ENCODE peak calls at places on chromosomes 1 and 21, in six cellular contexts. V is BE2C, B is right atrium auricular region, G is ovary, N is RWPE2, Z is transverse colon. J is an unnamed sample.

GRCh38 chr1:99644302-99645004 is 1.5 kb upstream of the PALMD start:
- DNase-seq in V (no peak), B (no peak), N (no peak), Z (no peak), G (no peak), J (no peak)

GRCh38 chr1:227351443-227351842 is 33.2 kb upstream of the CDC42BPA start:
- DNase-seq in B (no peak), Z (no peak), G (no peak), N (no peak), V (peak; percentile 40), J (no peak)

GRCh38 chr1:110285316-110285715 is 53.9 kb upstream of the RBM15 start:
- DNase-seq in G (no peak), Z (no peak), B (no peak), N (no peak), V (no peak), J (no peak)

GRCh38 chr21:28959367-28960099 is 33.1 kb downstream of the LTN1 start:
- DNase-seq in Z (no peak), G (no peak), N (no peak), B (no peak), V (no peak), J (peak; percentile 14)

GRCh38 chr1:228697209-228698016 is 37.9 kb upstream of the RHOU start:
- DNase-seq in G (peak; percentile 79), Z (peak; percentile 32), V (peak; percentile 66), N (no peak), B (peak; percentile 95), J (peak; percentile 78)

GRCh38 chr1:192654607-192655389 is 18.9 kb downstream of the RGS13 start:
- DNase-seq in G (no peak), B (no peak), Z (no peak), V (peak; percentile 38), N (no peak), J (no peak)

GRCh38 chr1:70290248-70290647 is 64.3 kb downstream of the ANKRD13C start:
- DNase-seq in B (no peak), V (no peak), G (no peak), N (no peak), Z (no peak), J (no peak)

GRCh38 chr1:66492424-66492823 is 41.5 kb upstream of the SGIP1 start:
- DNase-seq in B (no peak), G (no peak), V (no peak), N (no peak), Z (no peak), J (no peak)

GRCh38 chr1:18262726-18263125 is 155.1 kb downstream of the IGSF21 start:
- DNase-seq in V (no peak), N (no peak), B (no peak), Z (no peak), G (no peak), J (no peak)

GRCh38 chr1:21966247-21967000 is 10.4 kb upstream of the CELA3B start:
- DNase-seq in N (no peak), Z (no peak), V (no peak), G (no peak), B (no peak), J (no peak)

GRCh38 chr1:6601865-6602668 is 602 bp downstream of the KLHL21 start:
- DNase-seq in B (no peak), N (no peak), Z (peak; percentile 42), G (peak; percentile 61), V (peak; percentile 21), J (peak; percentile 71)

GRCh38 chr1:178714453-178714852 is 10.6 kb upstream of the RALGPS2 start:
- DNase-seq in B (no peak), V (no peak), Z (no peak), N (no peak), G (no peak), J (no peak)

GRCh38 chr21:26934383-26934782 is 32.5 kb downstream of the ADAMTS5 start:
- DNase-seq in B (no peak), G (no peak), V (no peak), N (no peak), Z (no peak), J (no peak)

GRCh38 chr1:30868833-30869435 is 39.6 kb downstream of the SDC3 start:
- DNase-seq in V (no peak), Z (no peak), B (no peak), G (no peak), N (no peak), J (no peak)

GRCh38 chr1:216261631-216262030 is 161.6 kb downstream of the USH2A start:
- DNase-seq in Z (no peak), V (no peak), N (no peak), G (no peak), B (no peak), J (no peak)

GRCh38 chr21:43295016-43295958 is 126.5 kb downstream of the CRYAA start:
- DNase-seq in Z (no peak), V (peak; percentile 6), B (no peak), N (peak; percentile 22), G (no peak), J (no peak)

GRCh38 chr21:19340303-19340702 is 936.7 kb upstream of the TMPRSS15 start:
- DNase-seq in G (no peak), V (peak; percentile 7), N (no peak), B (no peak), Z (no peak), J (no peak)
- H3K9me3 ChIP-seq in G (no peaks in the 10 kb centered on the region), V (no peaks in the 10 kb centered on the region), N (no peaks in the 10 kb centered on the region), B (no peaks in the 10 kb centered on the region), Z (no peaks in the 10 kb centered on the region), J (no peaks in the 10 kb centered on the region)

DNA sequence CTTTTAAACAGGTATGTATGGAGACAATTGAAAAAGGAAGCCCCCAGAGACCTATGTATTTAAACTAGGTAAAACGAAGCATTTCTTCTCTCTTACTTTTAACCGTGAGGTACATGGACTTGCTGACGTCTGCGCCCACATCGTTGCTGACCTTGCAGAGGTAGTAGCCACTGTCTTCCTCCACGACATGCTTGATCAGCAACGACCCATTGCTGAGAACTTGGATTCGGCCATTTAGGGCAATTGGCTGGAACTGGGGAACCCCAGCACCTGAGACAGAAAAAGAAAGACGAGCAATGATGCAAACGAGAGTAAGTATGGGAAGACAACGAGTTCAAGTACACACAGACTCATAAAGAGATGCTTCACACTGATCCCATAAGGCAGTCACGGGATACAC is 408.8 kb downstream of the PCP4 start:
- DNase-seq in Z (no peak), V (no peak), N (no peak), G (no peak), B (no peak), J (no peak)
- H3K9me3 ChIP-seq in Z (no peaks in the 10 kb centered on the region), V (no peaks in the 10 kb centered on the region), N (no peaks in the 10 kb centered on the region), G (no peaks in the 10 kb centered on the region), B (peaks cover 8% of the 10 kb centered on the region), J (no peaks in the 10 kb centered on the region)

DNA sequence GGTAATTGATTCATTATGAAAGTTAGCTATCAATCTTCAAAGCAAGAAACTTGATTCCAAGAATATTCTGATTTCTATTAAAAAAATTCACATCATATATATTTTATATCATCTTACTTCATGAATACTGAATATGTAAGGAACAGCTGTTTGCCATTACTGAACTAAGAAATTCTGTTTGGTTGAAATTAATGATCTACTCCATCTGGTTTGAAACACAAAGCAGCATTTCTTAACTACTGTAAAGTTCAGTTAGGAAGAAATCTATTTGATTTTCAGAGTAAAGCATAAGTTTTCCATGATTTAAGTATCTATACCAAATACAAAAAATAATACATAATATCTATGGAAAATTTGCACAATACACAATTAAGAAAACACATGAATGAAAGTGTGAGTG is 66.0 kb upstream of the SCYL3 start:
- DNase-seq in N (no peak), G (no peak), Z (no peak), V (no peak), B (no peak), J (no peak)
- H3K9me3 ChIP-seq in N (no peaks in the 10 kb centered on the region), G (no peaks in the 10 kb centered on the region), Z (no peaks in the 10 kb centered on the region), V (no peaks in the 10 kb centered on the region), B (no peaks in the 10 kb centered on the region), J (no peaks in the 10 kb centered on the region)

GRCh38 chr21:30613836-30614235 is at the start of gene KRTAP6-1:
- DNase-seq in Z (no peak), N (no peak), V (no peak), G (no peak), B (no peak), J (no peak)
- H3K9me3 ChIP-seq in Z (no peaks in the 10 kb centered on the region), N (no peaks in the 10 kb centered on the region), V (no peaks in the 10 kb centered on the region), G (no peaks in the 10 kb centered on the region), B (no peaks in the 10 kb centered on the region), J (no peaks in the 10 kb centered on the region)

GRCh38 chr1:152108899-152109222 is 6.4 kb downstream of the TCHH start:
- DNase-seq in B (no peak), G (no peak), Z (no peak), N (no peak), V (no peak), J (no peak)
- H3K9me3 ChIP-seq in B (peaks cover 25% of the 10 kb centered on the region), G (no peaks in the 10 kb centered on the region), Z (peaks cover 8% of the 10 kb centered on the region), N (no peaks in the 10 kb centered on the region), V (no peaks in the 10 kb centered on the region), J (no peaks in the 10 kb centered on the region)

GRCh38 chr21:25171438-25171837 is 435.8 kb downstream of the MRPL39 start:
- DNase-seq in G (no peak), N (no peak), V (no peak), B (no peak), Z (no peak), J (no peak)

GRCh38 chr21:25170681-25171080 is 436.6 kb downstream of the MRPL39 start:
- DNase-seq in G (no peak), Z (no peak), V (no peak), N (no peak), B (no peak), J (no peak)

GRCh38 chr21:25169370-25169769 is 437.9 kb downstream of the MRPL39 start:
- DNase-seq in B (no peak), G (no peak), Z (no peak), V (no peak), N (no peak), J (no peak)
- H3K9me3 ChIP-seq in B (peaks cover 9% of the 10 kb centered on the region), G (no peaks in the 10 kb centered on the region), Z (peaks cover 13% of the 10 kb centered on the region), V (no peaks in the 10 kb centered on the region), N (no peaks in the 10 kb centered on the region), J (no peaks in the 10 kb centered on the region)

GRCh38 chr1:13540871-13541270 is 27.1 kb upstream of the LRRC38 start:
- DNase-seq in B (no peak), N (no peak), Z (peak; percentile 11), V (no peak), G (no peak), J (no peak)
- H3K9me3 ChIP-seq in B (no peaks in the 10 kb centered on the region), N (no peaks in the 10 kb centered on the region), Z (no peaks in the 10 kb centered on the region), V (no peaks in the 10 kb centered on the region), G (no peaks in the 10 kb centered on the region), J (no peaks in the 10 kb centered on the region)

GRCh38 chr1:49364676-49365075 is 588.0 kb upstream of the BEND5 start:
- DNase-seq in G (no peak), Z (no peak), B (no peak), V (no peak), N (no peak), J (no peak)

GRCh38 chr1:49358036-49358435 is 581.3 kb upstream of the BEND5 start:
- DNase-seq in B (no peak), V (no peak), G (no peak), Z (no peak), N (no peak), J (no peak)

DNA sequence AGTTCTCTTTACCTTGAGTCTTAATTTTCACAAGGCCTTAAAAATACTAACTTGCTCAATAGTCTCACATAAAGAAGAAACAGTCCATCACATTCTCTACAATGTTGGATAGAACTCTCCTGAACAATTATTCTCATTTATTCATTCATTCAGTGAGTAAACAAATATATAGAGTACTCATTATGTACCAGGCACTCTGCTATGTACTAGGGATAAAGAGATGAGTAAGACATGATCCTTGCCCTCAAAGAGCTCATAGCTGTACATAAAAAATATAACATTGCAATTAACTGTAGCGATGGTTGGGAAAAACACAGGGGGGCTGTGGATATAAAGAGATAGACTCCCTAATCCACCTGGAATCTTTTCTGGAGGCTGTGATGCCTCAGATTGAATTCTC is 586.9 kb upstream of the BEND5 start:
- DNase-seq in G (no peak), V (no peak), B (no peak), Z (no peak), N (no peak), J (no peak)
- H3K9me3 ChIP-seq in G (no peaks in the 10 kb centered on the region), V (no peaks in the 10 kb centered on the region), B (no peaks in the 10 kb centered on the region), Z (no peaks in the 10 kb centered on the region), N (no peaks in the 10 kb centered on the region), J (no peaks in the 10 kb centered on the region)